ENCODE peak calls at places on chromosome 5, in four cellular contexts. H, T, M and S are unnamed samples.

GRCh38 chr5:125043781-125044391 is 297.4 kb upstream of the ZNF608 start:
- DNase-seq in M (peak; percentile 32), T (peak; percentile 6), H (peak; percentile 76), S (peak; percentile 11)

GRCh38 chr5:157747173-157747758 is 3.8 kb downstream of the LSM11 start:
- DNase-seq in T (no peak), H (no peak), M (no peak), S (no peak)

GRCh38 chr5:121975294-121975693 is 13.5 kb downstream of the SRFBP1 start:
- DNase-seq in H (no peak), M (no peak), T (no peak), S (no peak)

GRCh38 chr5:129996896-129997295 is 92.6 kb downstream of the CHSY3 start:
- DNase-seq in M (no peak), T (no peak), H (no peak), S (no peak)

GRCh38 chr5:149268928-149269557 is 2.6 kb upstream of the AFAP1L1 start:
- DNase-seq in T (peak; percentile 55), M (no peak), H (no peak), S (peak; percentile 68)

GRCh38 chr5:41908374-41909079 is 4.4 kb downstream of the RIMOC1 start:
- DNase-seq in H (no peak), M (no peak), T (no peak), S (no peak)

GRCh38 chr5:96934291-96934694 is 1.6 kb upstream of the LNPEP start:
- DNase-seq in H (no peak), M (no peak), T (no peak), S (no peak)

GRCh38 chr5:68725905-68726683 is 367.7 kb upstream of the SLC30A5 start:
- DNase-seq in H (no peak), T (no peak), M (no peak), S (no peak)

GRCh38 chr5:34687269-34688011 is 31.3 kb downstream of the RAI14 start:
- DNase-seq in H (no peak), T (peak; percentile 28), M (no peak), S (no peak)

GRCh38 chr5:66828551-66829421 is 232.6 kb downstream of the MAST4 start:
- DNase-seq in M (peak; percentile 64), H (peak; percentile 71), T (no peak), S (peak; percentile 47)

GRCh38 chr5:107364443-107365096 is 306.2 kb downstream of the EFNA5 start:
- DNase-seq in M (no peak), H (no peak), T (no peak), S (no peak)

GRCh38 chr5:1881273-1881586 is 1.5 kb downstream of the IRX4 start:
- DNase-seq in H (no peak), M (no peak), T (peak; percentile 75), S (peak; percentile 61)

GRCh38 chr5:149280802-149281201 is 9.1 kb downstream of the AFAP1L1 start:
- DNase-seq in M (no peak), T (no peak), H (no peak), S (no peak)

GRCh38 chr5:158382473-158382872 is 523.5 kb upstream of the CLINT1 start:
- DNase-seq in T (peak; percentile 29), H (peak; percentile 67), M (no peak), S (peak; percentile 1)

GRCh38 chr5:145568581-145568980 is 266.6 kb downstream of the PRELID2 start:
- DNase-seq in T (no peak), M (no peak), H (no peak), S (peak; percentile 41)

DNA sequence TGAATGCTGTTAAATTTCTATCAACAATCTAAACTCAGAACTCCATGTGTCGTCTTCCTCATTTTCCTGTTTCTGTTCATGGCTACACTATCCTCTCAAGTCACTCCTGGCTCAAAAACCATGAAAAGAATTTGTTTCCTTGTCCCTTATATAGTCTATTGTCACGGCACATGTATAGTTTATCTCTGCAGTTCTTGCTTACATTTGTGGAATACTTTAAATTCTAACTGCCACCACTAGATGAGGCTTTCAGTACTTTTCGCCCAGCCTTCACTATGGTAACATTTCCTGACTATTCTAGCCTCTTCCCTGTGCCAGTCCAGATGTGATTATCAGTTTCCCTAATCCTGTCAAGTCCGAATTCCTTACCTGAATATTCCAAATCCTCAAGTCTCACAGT is 34.6 kb downstream of the PKD2L2 start:
- DNase-seq in M (no peak), H (no peak), T (no peak), S (peak; percentile 4)
- TF ChIP-seq CTCF in M (no peak), H (no peak), T (no peak), S (peak; percentile 17)

GRCh38 chr5:119028575-119028974 is 40.2 kb upstream of the DTWD2 start:
- DNase-seq in T (no peak), H (no peak), M (no peak), S (peak; percentile 30)
- H3K4me1 ChIP-seq in T (peaks cover 8% of the 10 kb centered on the region), H (no peaks in the 10 kb centered on the region), M (no peaks in the 10 kb centered on the region), S (peaks cover 22% of the 10 kb centered on the region)

GRCh38 chr5:33489481-33490067 is 48.8 kb downstream of the TARS1 start:
- DNase-seq in T (no peak), M (no peak), H (no peak), S (no peak)

GRCh38 chr5:33487256-33487655 is 46.5 kb downstream of the TARS1 start:
- DNase-seq in H (no peak), M (no peak), T (no peak), S (no peak)

GRCh38 chr5:33488558-33489355 is 48.0 kb downstream of the TARS1 start:
- DNase-seq in T (no peak), M (no peak), H (no peak), S (no peak)

GRCh38 chr5:33491941-33492340 is 51.2 kb downstream of the TARS1 start:
- DNase-seq in T (no peak), H (no peak), M (no peak), S (peak; percentile 22)

GRCh38 chr5:33490071-33490665 is 49.4 kb downstream of the TARS1 start:
- DNase-seq in H (no peak), T (no peak), M (no peak), S (peak; percentile 65)
- TF ChIP-seq CTCF in H (no peak), T (no peak), M (no peak), S (peak; percentile 48)

GRCh38 chr5:119359737-119360413 is 4.1 kb downstream of the TNFAIP8 start:
- DNase-seq in T (no peak), M (no peak), H (no peak), S (no peak)
- H3K4me1 ChIP-seq in T (peaks cover 6% of the 10 kb centered on the region), M (peaks cover 42% of the 10 kb centered on the region), H (no peaks in the 10 kb centered on the region), S (peaks cover 42% of the 10 kb centered on the region)

GRCh38 chr5:135050244-135050767 is 16.3 kb upstream of the PITX1 start:
- DNase-seq in T (no peak), H (peak; percentile 54), M (no peak), S (no peak)
- TF ChIP-seq CTCF in T (no peak), H (no peak), M (no peak), S (no peak)

GRCh38 chr5:74631088-74631960 is 9.2 kb downstream of the ENC1 start:
- DNase-seq in M (no peak), H (no peak), T (no peak), S (peak; percentile 62)

GRCh38 chr5:74627511-74628120 is 12.9 kb downstream of the ENC1 start:
- DNase-seq in M (no peak), H (no peak), T (no peak), S (no peak)

GRCh38 chr5:74629326-74629725 is 11.2 kb downstream of the ENC1 start:
- DNase-seq in M (no peak), H (no peak), T (no peak), S (no peak)

GRCh38 chr5:74632947-74633356 is 7.6 kb downstream of the ENC1 start:
- DNase-seq in H (no peak), M (no peak), T (peak; percentile 57), S (no peak)

DNA sequence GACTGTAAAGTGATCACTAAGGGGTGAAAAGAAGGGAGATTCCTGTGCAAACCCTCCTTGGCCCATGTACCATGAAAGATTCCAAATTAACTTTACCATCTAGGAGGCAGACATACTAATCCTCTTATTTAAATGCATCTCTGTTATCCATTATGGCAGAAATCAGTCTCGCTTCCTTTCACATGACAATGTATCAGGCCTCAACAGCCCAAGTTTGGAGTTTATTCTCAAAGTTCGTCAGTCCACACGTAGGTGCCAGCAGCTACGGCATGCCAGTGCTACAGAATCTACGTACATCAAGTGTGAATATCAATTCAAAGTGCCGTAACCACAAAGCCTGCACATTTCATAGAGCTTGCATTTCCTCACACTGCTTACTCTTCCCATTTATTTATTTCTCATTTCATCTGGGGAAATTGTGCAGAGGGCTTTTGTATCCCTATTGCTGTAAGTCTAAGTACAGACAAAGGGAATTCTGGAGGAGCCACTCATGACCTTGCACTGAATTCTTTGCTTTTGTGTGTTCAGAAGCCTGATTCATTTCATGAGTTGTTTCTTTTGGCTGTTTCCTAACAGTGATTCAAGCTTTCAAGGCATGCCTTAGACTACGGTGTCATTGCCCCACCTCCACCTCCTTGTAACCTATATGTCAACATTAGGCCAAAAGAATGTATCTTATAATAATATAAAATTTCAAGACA is 10.0 kb downstream of the ENC1 start:
- DNase-seq in T (no peak), M (no peak), H (no peak), S (peak; percentile 44)
- H3K4me1 ChIP-seq in T (peaks cover 65% of the 10 kb centered on the region), M (peaks cover 51% of the 10 kb centered on the region), H (no peaks in the 10 kb centered on the region), S (peaks cover 39% of the 10 kb centered on the region)

GRCh38 chr5:141186897-141187512 is at the start of gene PCDHB9:
- DNase-seq in T (peak; percentile 6), M (no peak), H (no peak), S (peak; percentile 79)
- TF ChIP-seq CTCF in T (peak; percentile 44), M (no peak), H (no peak), S (peak; percentile 90)